ENCODE peak calls at places on chromosomes 5 and 9, in seven cellular contexts. One of them, this sample, is unnamed.

GRCh38 chr9:100428871-100429654 is 2.1 kb downstream of the MSANTD3 start:
- ATAC-seq in activated T-cell treated with anti-CD3 and anti-CD28 coated beads, Interleukin-2, amount 50 U/mL, for 4 hours: no peak
- ATAC-seq in heart right ventricle: peak; percentile 56
- ATAC-seq in aorta: peak; percentile 73
- ATAC-seq in activated CD8-positive, alpha-beta memory T cell treated with anti-CD3 and anti-CD28 coated beads, Interleukin-2, amount 10 ng/mL, durations not matched to agents 7 days and 5 days: no peak
- ATAC-seq in A549: peak; percentile 85
- ATAC-seq in upper lobe of right lung: no peak
- ATAC-seq in this sample: peak; percentile 68

GRCh38 chr5:173268750-173269580 is 34.0 kb upstream of the NKX2-5 start:
- ATAC-seq in activated CD8-positive, alpha-beta memory T cell treated with anti-CD3 and anti-CD28 coated beads, Interleukin-2, amount 10 ng/mL, durations not matched to agents 7 days and 5 days: no peak
- ATAC-seq in activated T-cell treated with anti-CD3 and anti-CD28 coated beads, Interleukin-2, amount 50 U/mL, for 4 hours: no peak
- ATAC-seq in upper lobe of right lung: no peak
- ATAC-seq in aorta: peak; percentile 15
- ATAC-seq in A549: no peak
- ATAC-seq in heart right ventricle: peak; percentile 90
- ATAC-seq in this sample: no peak

GRCh38 chr9:35845824-35846771 is 17.1 kb downstream of the TMEM8B start:
- ATAC-seq in heart right ventricle: no peak
- ATAC-seq in activated T-cell treated with anti-CD3 and anti-CD28 coated beads, Interleukin-2, amount 50 U/mL, for 4 hours: no peak
- ATAC-seq in upper lobe of right lung: peak; percentile 66
- ATAC-seq in activated CD8-positive, alpha-beta memory T cell treated with anti-CD3 and anti-CD28 coated beads, Interleukin-2, amount 10 ng/mL, durations not matched to agents 7 days and 5 days: no peak
- ATAC-seq in A549: no peak
- ATAC-seq in aorta: no peak
- ATAC-seq in this sample: no peak

GRCh38 chr9:2017209-2017458 is 2.0 kb downstream of the SMARCA2 start:
- ATAC-seq in aorta: no peak
- ATAC-seq in activated CD8-positive, alpha-beta memory T cell treated with anti-CD3 and anti-CD28 coated beads, Interleukin-2, amount 10 ng/mL, durations not matched to agents 7 days and 5 days: no peak
- ATAC-seq in activated T-cell treated with anti-CD3 and anti-CD28 coated beads, Interleukin-2, amount 50 U/mL, for 4 hours: no peak
- ATAC-seq in heart right ventricle: no peak
- ATAC-seq in A549: peak; percentile 1
- ATAC-seq in upper lobe of right lung: no peak
- ATAC-seq in this sample: no peak

GRCh38 chr9:12764150-12764549 is 10.7 kb upstream of the LURAP1L start:
- ATAC-seq in activated CD8-positive, alpha-beta memory T cell treated with anti-CD3 and anti-CD28 coated beads, Interleukin-2, amount 10 ng/mL, durations not matched to agents 7 days and 5 days: no peak
- ATAC-seq in upper lobe of right lung: no peak
- ATAC-seq in activated T-cell treated with anti-CD3 and anti-CD28 coated beads, Interleukin-2, amount 50 U/mL, for 4 hours: no peak
- ATAC-seq in heart right ventricle: no peak
- ATAC-seq in A549: no peak
- ATAC-seq in aorta: no peak
- ATAC-seq in this sample: peak; percentile 63

GRCh38 chr5:93886098-93886806 is 144.9 kb upstream of the POU5F2 start:
- ATAC-seq in activated CD8-positive, alpha-beta memory T cell treated with anti-CD3 and anti-CD28 coated beads, Interleukin-2, amount 10 ng/mL, durations not matched to agents 7 days and 5 days: no peak
- ATAC-seq in heart right ventricle: no peak
- ATAC-seq in activated T-cell treated with anti-CD3 and anti-CD28 coated beads, Interleukin-2, amount 50 U/mL, for 4 hours: no peak
- ATAC-seq in upper lobe of right lung: no peak
- ATAC-seq in A549: no peak
- ATAC-seq in aorta: no peak
- ATAC-seq in this sample: no peak

GRCh38 chr9:136052991-136053756 is 41.9 kb downstream of the NACC2 start:
- ATAC-seq in aorta: no peak
- ATAC-seq in A549: peak; percentile 7
- ATAC-seq in heart right ventricle: peak; percentile 43
- ATAC-seq in upper lobe of right lung: no peak
- ATAC-seq in activated T-cell treated with anti-CD3 and anti-CD28 coated beads, Interleukin-2, amount 50 U/mL, for 4 hours: no peak
- ATAC-seq in activated CD8-positive, alpha-beta memory T cell treated with anti-CD3 and anti-CD28 coated beads, Interleukin-2, amount 10 ng/mL, durations not matched to agents 7 days and 5 days: no peak
- ATAC-seq in this sample: no peak

GRCh38 chr5:172728481-172729241 is 42.3 kb downstream of the DUSP1 start:
- ATAC-seq in activated CD8-positive, alpha-beta memory T cell treated with anti-CD3 and anti-CD28 coated beads, Interleukin-2, amount 10 ng/mL, durations not matched to agents 7 days and 5 days: no peak
- ATAC-seq in heart right ventricle: no peak
- ATAC-seq in aorta: no peak
- ATAC-seq in upper lobe of right lung: no peak
- ATAC-seq in A549: no peak
- ATAC-seq in activated T-cell treated with anti-CD3 and anti-CD28 coated beads, Interleukin-2, amount 50 U/mL, for 4 hours: no peak
- ATAC-seq in this sample: no peak

GRCh38 chr9:79060726-79061125 is 511.0 kb upstream of the TLE4 start:
- ATAC-seq in activated T-cell treated with anti-CD3 and anti-CD28 coated beads, Interleukin-2, amount 50 U/mL, for 4 hours: no peak
- ATAC-seq in aorta: no peak
- ATAC-seq in A549: no peak
- ATAC-seq in heart right ventricle: no peak
- ATAC-seq in activated CD8-positive, alpha-beta memory T cell treated with anti-CD3 and anti-CD28 coated beads, Interleukin-2, amount 10 ng/mL, durations not matched to agents 7 days and 5 days: no peak
- ATAC-seq in upper lobe of right lung: no peak
- ATAC-seq in this sample: no peak

GRCh38 chr5:138649316-138649720 is 74.1 kb upstream of the HSPA9 start:
- ATAC-seq in upper lobe of right lung: no peak
- ATAC-seq in activated CD8-positive, alpha-beta memory T cell treated with anti-CD3 and anti-CD28 coated beads, Interleukin-2, amount 10 ng/mL, durations not matched to agents 7 days and 5 days: no peak
- ATAC-seq in aorta: no peak
- ATAC-seq in A549: no peak
- ATAC-seq in activated T-cell treated with anti-CD3 and anti-CD28 coated beads, Interleukin-2, amount 50 U/mL, for 4 hours: no peak
- ATAC-seq in heart right ventricle: peak; percentile 8
- ATAC-seq in this sample: no peak

GRCh38 chr9:81559197-81559596 is 130.2 kb downstream of the TLE1 start:
- ATAC-seq in heart right ventricle: no peak
- ATAC-seq in activated T-cell treated with anti-CD3 and anti-CD28 coated beads, Interleukin-2, amount 50 U/mL, for 4 hours: no peak
- ATAC-seq in A549: no peak
- ATAC-seq in aorta: no peak
- ATAC-seq in upper lobe of right lung: no peak
- ATAC-seq in activated CD8-positive, alpha-beta memory T cell treated with anti-CD3 and anti-CD28 coated beads, Interleukin-2, amount 10 ng/mL, durations not matched to agents 7 days and 5 days: no peak
- ATAC-seq in this sample: no peak

GRCh38 chr9:20441704-20442423 is 180.4 kb downstream of the MLLT3 start:
- ATAC-seq in activated T-cell treated with anti-CD3 and anti-CD28 coated beads, Interleukin-2, amount 50 U/mL, for 4 hours: peak; percentile 37
- ATAC-seq in heart right ventricle: no peak
- ATAC-seq in A549: no peak
- ATAC-seq in aorta: no peak
- ATAC-seq in activated CD8-positive, alpha-beta memory T cell treated with anti-CD3 and anti-CD28 coated beads, Interleukin-2, amount 10 ng/mL, durations not matched to agents 7 days and 5 days: no peak
- ATAC-seq in upper lobe of right lung: no peak
- ATAC-seq in this sample: no peak

GRCh38 chr9:94922691-94923107 is 196.2 kb downstream of the AOPEP start:
- ATAC-seq in activated T-cell treated with anti-CD3 and anti-CD28 coated beads, Interleukin-2, amount 50 U/mL, for 4 hours: no peak
- ATAC-seq in heart right ventricle: no peak
- ATAC-seq in aorta: no peak
- ATAC-seq in upper lobe of right lung: peak; percentile 3
- ATAC-seq in A549: no peak
- ATAC-seq in activated CD8-positive, alpha-beta memory T cell treated with anti-CD3 and anti-CD28 coated beads, Interleukin-2, amount 10 ng/mL, durations not matched to agents 7 days and 5 days: no peak
- ATAC-seq in this sample: peak; percentile 27

GRCh38 chr5:132090107-132090506 is 16.5 kb downstream of the CSF2 start:
- ATAC-seq in activated CD8-positive, alpha-beta memory T cell treated with anti-CD3 and anti-CD28 coated beads, Interleukin-2, amount 10 ng/mL, durations not matched to agents 7 days and 5 days: peak; percentile 72
- ATAC-seq in heart right ventricle: no peak
- ATAC-seq in aorta: no peak
- ATAC-seq in upper lobe of right lung: no peak
- ATAC-seq in A549: no peak
- ATAC-seq in activated T-cell treated with anti-CD3 and anti-CD28 coated beads, Interleukin-2, amount 50 U/mL, for 4 hours: peak; percentile 31
- ATAC-seq in this sample: peak; percentile 16

GRCh38 chr9:86274821-86275643 is 7.3 kb downstream of the ISCA1 start:
- ATAC-seq in activated T-cell treated with anti-CD3 and anti-CD28 coated beads, Interleukin-2, amount 50 U/mL, for 4 hours: no peak
- ATAC-seq in upper lobe of right lung: no peak
- ATAC-seq in aorta: no peak
- ATAC-seq in A549: no peak
- ATAC-seq in activated CD8-positive, alpha-beta memory T cell treated with anti-CD3 and anti-CD28 coated beads, Interleukin-2, amount 10 ng/mL, durations not matched to agents 7 days and 5 days: no peak
- ATAC-seq in heart right ventricle: peak; percentile 26
- ATAC-seq in this sample: no peak

GRCh38 chr9:80866576-80867227 is 822.6 kb downstream of the TLE1 start:
- ATAC-seq in aorta: no peak
- ATAC-seq in activated T-cell treated with anti-CD3 and anti-CD28 coated beads, Interleukin-2, amount 50 U/mL, for 4 hours: no peak
- ATAC-seq in A549: no peak
- ATAC-seq in heart right ventricle: no peak
- ATAC-seq in activated CD8-positive, alpha-beta memory T cell treated with anti-CD3 and anti-CD28 coated beads, Interleukin-2, amount 10 ng/mL, durations not matched to agents 7 days and 5 days: no peak
- ATAC-seq in upper lobe of right lung: no peak
- ATAC-seq in this sample: no peak

GRCh38 chr5:166074839-166075481 is 2216.5 kb upstream of the WWC1 start:
- ATAC-seq in aorta: no peak
- ATAC-seq in upper lobe of right lung: no peak
- ATAC-seq in heart right ventricle: no peak
- ATAC-seq in A549: no peak
- ATAC-seq in activated T-cell treated with anti-CD3 and anti-CD28 coated beads, Interleukin-2, amount 50 U/mL, for 4 hours: no peak
- ATAC-seq in activated CD8-positive, alpha-beta memory T cell treated with anti-CD3 and anti-CD28 coated beads, Interleukin-2, amount 10 ng/mL, durations not matched to agents 7 days and 5 days: no peak
- ATAC-seq in this sample: no peak